ENCODE peak calls at places on chromosomes 16 and 17, in seven cellular contexts. T, B, G, P, R, F and Z are unnamed samples.
A peak's percentile ranks its signal among the peaks of the same experiment; 100 is the strongest.

GRCh38 chr16:54027126-54027922 is 259.3 kb downstream of the IRX3 start:
- DNase-seq in P (peak; percentile 47), G (peak; percentile 9), F (peak; percentile 83), B (no peak), T (peak; percentile 26), R (peak; percentile 54), Z (peak; percentile 69)

GRCh38 chr16:23132921-23133532 is 16.2 kb downstream of the USP31 start:
- DNase-seq in P (peak; percentile 73), B (no peak), T (no peak), R (peak; percentile 40), G (no peak), F (peak; percentile 28), Z (no peak)

GRCh38 chr17:44352922-44353655 is 8.0 kb downstream of the GRN start:
- DNase-seq in T (no peak), G (no peak), P (no peak), F (no peak), B (no peak), R (no peak), Z (no peak)

GRCh38 chr16:84299734-84300440 is 5.2 kb downstream of the WFDC1 start:
- DNase-seq in G (no peak), P (no peak), F (no peak), T (no peak), B (no peak), R (no peak), Z (no peak)

GRCh38 chr16:1961651-1962067 is 2.3 kb downstream of the NDUFB10 start:
- DNase-seq in G (no peak), B (no peak), F (no peak), R (no peak), T (no peak), P (no peak), Z (no peak)

GRCh38 chr16:51012396-51012795 is 138.7 kb downstream of the SALL1 start:
- DNase-seq in T (no peak), P (no peak), F (no peak), B (no peak), R (no peak), G (no peak), Z (no peak)

GRCh38 chr16:152141-153128 is at the start of gene HBZ:
- DNase-seq in B (no peak), F (no peak), P (no peak), T (no peak), R (no peak), G (no peak), Z (no peak)

GRCh38 chr17:82217530-82218204 is 5.0 kb upstream of the CCDC57 start:
- DNase-seq in P (peak; percentile 85), F (peak; percentile 90), T (peak; percentile 69), B (peak; percentile 89), R (peak; percentile 55), G (peak; percentile 46), Z (peak; percentile 92)

GRCh38 chr16:4649744-4650442 is 25.3 kb downstream of the MGRN1 start:
- DNase-seq in P (no peak), T (no peak), G (no peak), B (no peak), F (no peak), R (no peak), Z (no peak)

GRCh38 chr16:59327894-59328293 is 593.8 kb upstream of the GOT2 start:
- DNase-seq in F (no peak), T (no peak), G (no peak), B (no peak), P (no peak), R (no peak), Z (no peak)

GRCh38 chr17:73713136-73713535 is 68.9 kb upstream of the SDK2 start:
- DNase-seq in T (no peak), P (no peak), G (no peak), F (no peak), B (no peak), R (peak; percentile 83), Z (no peak)

GRCh38 chr17:37710344-37710886 is 34.4 kb downstream of the HNF1B start:
- DNase-seq in T (no peak), G (no peak), F (peak; percentile 62), R (no peak), P (peak; percentile 28), B (peak; percentile 89), Z (peak; percentile 77)

GRCh38 chr17:64732336-64733006 is 70.4 kb upstream of the SMURF2 start:
- DNase-seq in T (no peak), F (peak; percentile 81), G (no peak), P (peak; percentile 92), R (no peak), B (no peak), Z (peak; percentile 86)

GRCh38 chr16:49637933-49638695 is 217.8 kb downstream of the ZNF423 start:
- DNase-seq in T (no peak), R (no peak), P (no peak), B (no peak), G (no peak), F (no peak), Z (no peak)

GRCh38 chr16:46915483-46916025 is 31.4 kb downstream of the GPT2 start:
- DNase-seq in B (no peak), R (no peak), G (no peak), T (no peak), P (no peak), F (no peak), Z (no peak)

GRCh38 chr17:31425646-31426045 is 34.2 kb downstream of the RAB11FIP4 start:
- DNase-seq in R (no peak), F (no peak), T (no peak), B (no peak), G (no peak), P (no peak), Z (no peak)

GRCh38 chr17:39769974-39770587 is 32.3 kb downstream of the GRB7 start:
- DNase-seq in G (peak; percentile 72), T (peak; percentile 16), F (peak; percentile 32), B (no peak), R (peak; percentile 100), P (peak; percentile 39), Z (no peak)

GRCh38 chr16:87978127-87978526 is 26.9 kb downstream of the BANP start:
- DNase-seq in F (no peak), P (no peak), B (no peak), G (no peak), T (no peak), R (no peak), Z (no peak)

GRCh38 chr17:48732688-48733629 is 4.4 kb upstream of the HOXB13 start:
- DNase-seq in R (no peak), F (no peak), G (no peak), T (no peak), B (no peak), P (no peak), Z (no peak)

GRCh38 chr17:19287651-19288050 is 50.5 kb downstream of the EPN2 start:
- DNase-seq in F (no peak), P (no peak), G (no peak), B (no peak), R (no peak), T (no peak), Z (no peak)

GRCh38 chr17:49454050-49454449 is 39.4 kb upstream of the PHB1 start:
- DNase-seq in G (no peak), P (no peak), B (no peak), R (peak; percentile 40), T (no peak), F (peak; percentile 29), Z (peak; percentile 26)

GRCh38 chr17:12296120-12296727 is 275.5 kb downstream of the MAP2K4 start:
- DNase-seq in B (no peak), G (no peak), T (peak; percentile 24), P (peak; percentile 23), R (no peak), F (peak; percentile 60), Z (no peak)

DNA sequence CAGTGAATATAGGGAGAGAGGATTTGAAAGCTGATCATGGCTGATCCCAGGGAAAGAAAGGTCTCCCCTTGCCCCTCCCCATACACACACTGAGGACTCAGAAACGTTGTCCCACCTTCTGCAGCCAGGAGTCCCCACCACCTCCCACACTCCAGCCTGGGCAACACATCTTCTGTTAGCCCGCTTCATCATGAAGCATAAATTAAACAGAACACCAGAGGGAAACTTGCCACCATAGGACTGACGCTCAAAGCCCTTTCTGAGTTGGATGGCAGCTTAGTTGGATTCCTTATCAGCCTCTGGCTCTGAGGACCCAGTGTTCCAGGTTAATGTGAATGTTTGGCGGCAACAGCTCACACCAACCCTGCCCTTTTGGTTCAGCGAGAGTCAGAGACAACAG is 33.9 kb downstream of the ARHGAP27 start:
- DNase-seq in G (no peak), T (no peak), R (no peak), P (no peak), B (no peak), F (no peak), Z (no peak)
- TF ChIP-seq CTCF in G (no peak), T (peak; percentile 5), R (no peak), P (no peak), B (no peak), F (no peak), Z (no peak)

DNA sequence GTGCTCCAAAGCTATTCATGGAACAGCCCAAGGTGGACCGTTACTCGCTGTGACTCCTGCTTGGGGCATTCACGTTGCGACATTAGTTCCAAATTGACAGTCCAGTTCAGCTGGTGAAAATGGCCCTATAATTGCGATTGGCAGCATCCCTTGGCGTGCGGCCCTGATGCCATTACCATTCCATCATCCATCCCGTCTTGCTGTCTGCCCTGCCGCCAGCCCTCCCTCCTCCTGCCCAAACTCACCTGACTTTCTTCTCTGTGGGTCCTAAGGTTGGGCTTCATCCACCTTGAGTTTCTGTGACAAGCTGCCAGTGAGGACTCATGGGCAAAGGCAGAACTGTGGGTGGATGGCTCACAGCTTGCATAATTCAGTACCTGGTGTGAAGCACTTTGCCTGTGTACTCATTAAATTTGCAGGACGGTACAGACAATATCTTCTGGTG is 104.6 kb downstream of the RPTOR start:
- DNase-seq in G (no peak), F (no peak), T (no peak), P (peak; percentile 15), R (peak; percentile 42), B (no peak), Z (no peak)
- H3K4me3 ChIP-seq in G (no peak overlapping the region), F (no peak overlapping the region), T (no peak overlapping the region), P (no peak overlapping the region), R (no peak overlapping the region), B (no peak overlapping the region), Z (no peak overlapping the region)

GRCh38 chr17:2750721-2751120 is 1.3 kb upstream of the CCDC92B start:
- DNase-seq in R (no peak), F (no peak), B (no peak), P (no peak), T (no peak), G (no peak), Z (no peak)

GRCh38 chr17:2755941-2756724 is 6.7 kb upstream of the CCDC92B start:
- DNase-seq in B (no peak), P (peak; percentile 5), F (no peak), R (no peak), T (no peak), G (no peak), Z (no peak)

GRCh38 chr17:2749784-2750181 is 331 bp upstream of the CCDC92B start:
- DNase-seq in B (peak; percentile 80), G (no peak), R (peak; percentile 67), T (peak; percentile 8), P (peak; percentile 54), F (peak; percentile 57), Z (peak; percentile 78)

GRCh38 chr17:2749058-2749783 is at the start of gene CCDC92B:
- DNase-seq in B (no peak), G (no peak), R (no peak), F (no peak), P (no peak), T (no peak), Z (no peak)

GRCh38 chr17:2751482-2751881 is 2.0 kb upstream of the CCDC92B start:
- DNase-seq in B (no peak), G (no peak), T (no peak), P (no peak), F (no peak), R (no peak), Z (no peak)
- TF ChIP-seq CTCF in B (no peak), G (no peak), T (no peak), P (no peak), F (no peak), R (no peak), Z (no peak)

GRCh38 chr16:27083861-27084261 is 17.1 kb downstream of the C16orf82 start:
- DNase-seq in R (no peak), P (no peak), F (no peak), G (no peak), B (no peak), T (no peak), Z (no peak)
- H3K4me3 ChIP-seq in R (no peak overlapping the region), P (no peak overlapping the region), F (no peak overlapping the region), G (no peak overlapping the region), B (no peak overlapping the region), T (no peak overlapping the region), Z (no peak overlapping the region)